ENCODE peak calls at places on chromosome 4, in eight cellular contexts. P, O, B, H, Y, S, T and W are unnamed samples.

GRCh38 chr4:141153751-141154510 is 20.7 kb upstream of the RNF150 start:
- DNase-seq in P (no peak), O (peak; percentile 36), B (no peak), H (peak; percentile 52), Y (peak; percentile 68), S (no peak), T (no peak), W (no peak)

GRCh38 chr4:80035336-80035735 is 37.7 kb downstream of the ANTXR2 start:
- DNase-seq in P (no peak), O (no peak), B (no peak), H (peak; percentile 41), Y (no peak), S (no peak), T (no peak), W (peak; percentile 26)

GRCh38 chr4:57064811-57065711 is 45.1 kb downstream of the IGFBP7 start:
- DNase-seq in P (no peak), O (peak; percentile 99), B (no peak), H (no peak), Y (peak; percentile 70), S (peak; percentile 23), T (no peak), W (no peak)

GRCh38 chr4:94532016-94532789 is 80.5 kb downstream of the PDLIM5 start:
- DNase-seq in P (no peak), O (peak; percentile 62), B (peak; percentile 36), H (no peak), Y (no peak), S (no peak), T (no peak), W (no peak)

GRCh38 chr4:169314906-169315305 is 44.1 kb upstream of the SH3RF1 start:
- DNase-seq in P (no peak), O (peak; percentile 67), B (peak; percentile 70), H (peak; percentile 58), Y (peak; percentile 21), S (peak; percentile 44), T (peak; percentile 32), W (no peak)

GRCh38 chr4:8201341-8201781 is 2.3 kb downstream of the SH3TC1 start:
- DNase-seq in P (no peak), O (no peak), B (no peak), H (no peak), Y (no peak), S (no peak), T (no peak), W (peak; percentile 80)

GRCh38 chr4:122826596-122827257 is at the start of gene FGF2:
- DNase-seq in P (peak; percentile 32), O (peak; percentile 77), B (peak; percentile 43), H (peak; percentile 71), Y (peak; percentile 80), S (peak; percentile 35), T (no peak), W (peak; percentile 26)

GRCh38 chr4:143335979-143336827 is 473 bp upstream of the GAB1 start:
- DNase-seq in P (peak; percentile 73), O (peak; percentile 90), B (peak; percentile 72), H (peak; percentile 93), Y (peak; percentile 93), S (peak; percentile 85), T (peak; percentile 55), W (peak; percentile 30)

GRCh38 chr4:153364061-153364460 is 19.6 kb downstream of the MND1 start:
- DNase-seq in P (no peak), O (peak; percentile 47), B (no peak), H (no peak), Y (no peak), S (no peak), T (no peak), W (no peak)

GRCh38 chr4:7381890-7382633 is 52.7 kb downstream of the PSAPL1 start:
- DNase-seq in P (no peak), O (no peak), B (no peak), H (no peak), Y (no peak), S (no peak), T (no peak), W (no peak)

GRCh38 chr4:96356591-96357360 is 516.9 kb downstream of the PDHA2 start:
- DNase-seq in P (no peak), O (peak; percentile 81), B (no peak), H (no peak), Y (no peak), S (no peak), T (no peak), W (no peak)

GRCh38 chr4:87853108-87853507 is 20.3 kb downstream of the MEPE start:
- DNase-seq in P (no peak), O (peak; percentile 41), B (peak; percentile 36), H (peak; percentile 41), Y (no peak), S (no peak), T (no peak), W (no peak)

GRCh38 chr4:120842046-120842445 is 80.5 kb downstream of the PRDM5 start:
- DNase-seq in P (no peak), O (peak; percentile 85), B (no peak), H (peak; percentile 73), Y (no peak), S (no peak), T (no peak), W (no peak)

GRCh38 chr4:153257966-153258365 is 53.7 kb downstream of the TRIM2 start:
- DNase-seq in P (no peak), O (no peak), B (no peak), H (no peak), Y (no peak), S (no peak), T (no peak), W (no peak)

GRCh38 chr4:104728380-104729122 is 233.9 kb upstream of the CXXC4 start:
- DNase-seq in P (no peak), O (peak; percentile 98), B (peak; percentile 75), H (no peak), Y (no peak), S (no peak), T (peak; percentile 96), W (no peak)

GRCh38 chr4:2284934-2285664 is 23.2 kb upstream of the MXD4 start:
- DNase-seq in P (no peak), O (peak; percentile 67), B (no peak), H (no peak), Y (peak; percentile 10), S (no peak), T (peak; percentile 32), W (no peak)

GRCh38 chr4:71732706-71733105 is 51.2 kb downstream of the GC start:
- DNase-seq in P (no peak), O (peak; percentile 45), B (peak; percentile 17), H (peak; percentile 60), Y (no peak), S (no peak), T (peak; percentile 25), W (no peak)

DNA sequence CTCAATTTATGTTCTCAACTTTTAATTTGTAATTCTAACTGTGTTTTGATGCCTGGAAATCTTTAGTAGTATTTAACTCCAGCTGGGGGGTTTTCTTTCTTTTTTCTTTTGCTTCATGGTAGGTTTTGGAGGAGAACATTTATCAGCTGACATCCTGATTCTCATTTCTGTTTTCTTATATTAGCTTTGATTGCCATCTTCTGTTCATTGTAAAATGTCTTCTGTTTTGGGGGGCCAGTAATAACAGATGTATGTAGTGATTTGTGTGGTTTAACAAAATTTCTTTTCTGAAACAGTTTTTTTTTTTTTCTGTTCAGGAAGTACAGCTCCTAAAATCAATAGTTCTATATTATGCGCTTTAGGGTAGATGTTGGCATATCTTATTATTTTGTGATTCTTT is 182.2 kb downstream of the GABRB1 start:
- DNase-seq in P (no peak), O (no peak), B (no peak), H (no peak), Y (no peak), S (no peak), T (no peak), W (no peak)
- TF ChIP-seq CTCF in P (no peak), O (no peak), B (no peak), H (no peak), Y (no peak), S (no peak), T (no peak), W (no peak)

GRCh38 chr4:17786567-17786966 is 5.1 kb upstream of the FAM184B start:
- DNase-seq in P (no peak), O (peak; percentile 56), B (no peak), H (no peak), Y (no peak), S (no peak), T (peak; percentile 44), W (peak; percentile 10)

GRCh38 chr4:17781831-17782287 is 438 bp upstream of the FAM184B start:
- DNase-seq in P (no peak), O (no peak), B (no peak), H (peak; percentile 13), Y (no peak), S (no peak), T (no peak), W (no peak)

GRCh38 chr4:17788956-17789355 is 7.5 kb upstream of the FAM184B start:
- DNase-seq in P (no peak), O (peak; percentile 66), B (no peak), H (no peak), Y (no peak), S (no peak), T (peak; percentile 21), W (no peak)

GRCh38 chr4:17787315-17787714 is 5.9 kb upstream of the FAM184B start:
- DNase-seq in P (no peak), O (peak; percentile 67), B (peak; percentile 30), H (no peak), Y (no peak), S (no peak), T (peak; percentile 39), W (no peak)

DNA sequence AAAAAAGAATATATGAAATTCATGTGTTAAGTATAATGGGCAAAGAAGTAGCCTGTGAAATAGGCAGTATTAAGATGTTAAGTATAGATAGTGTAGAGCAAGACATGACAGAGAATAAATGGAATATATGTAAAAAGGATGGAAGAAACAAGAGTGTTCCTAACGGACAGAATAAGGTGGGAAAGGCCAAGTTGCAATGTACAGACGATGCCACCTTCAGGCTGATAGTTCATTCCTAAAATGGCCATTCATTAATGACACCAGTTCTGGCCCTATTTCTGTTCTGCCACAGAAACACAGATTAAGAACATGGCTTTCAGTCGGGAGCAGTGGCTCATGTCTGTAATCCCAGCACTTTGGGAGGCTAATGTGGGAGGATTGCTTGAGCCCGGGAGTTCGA is 4.4 kb upstream of the FAM184B start:
- DNase-seq in P (no peak), O (no peak), B (no peak), H (no peak), Y (no peak), S (no peak), T (no peak), W (no peak)
- TF ChIP-seq CTCF in P (no peak), O (no peak), B (no peak), H (no peak), Y (no peak), S (no peak), T (no peak), W (no peak)

DNA sequence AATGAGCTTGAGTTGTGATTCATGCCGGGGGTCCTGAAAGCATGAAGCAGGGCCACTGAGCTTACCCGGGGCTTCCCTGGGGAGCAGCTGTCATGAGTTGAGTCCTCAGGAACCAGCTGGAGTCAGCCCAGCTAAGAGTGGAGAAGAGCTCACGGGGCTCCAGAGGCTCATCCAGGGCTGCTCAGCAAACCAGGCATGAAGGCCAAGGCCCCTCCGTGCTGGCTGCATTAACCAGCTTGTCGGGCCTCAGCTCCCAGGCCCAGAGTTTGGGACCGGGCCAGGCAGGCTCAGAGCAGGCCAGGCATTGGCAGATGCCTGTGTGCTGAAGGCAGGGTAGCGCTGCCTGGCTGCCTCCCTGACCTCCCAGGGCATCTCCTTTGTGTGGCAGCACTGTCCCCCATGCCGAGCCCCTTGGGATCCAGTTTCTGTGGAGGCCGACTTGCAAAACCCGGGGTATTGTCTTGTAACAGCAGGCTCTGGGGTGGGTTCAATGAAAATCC is 68.1 kb upstream of the MSX1 start:
- DNase-seq in P (no peak), O (peak; percentile 52), B (no peak), H (no peak), Y (no peak), S (no peak), T (no peak), W (no peak)
- TF ChIP-seq CTCF in P (no peak), O (no peak), B (no peak), H (no peak), Y (no peak), S (no peak), T (no peak), W (no peak)

GRCh38 chr4:5887011-5887360 is 5.9 kb downstream of the CRMP1 start:
- DNase-seq in P (no peak), O (no peak), B (no peak), H (no peak), Y (no peak), S (no peak), T (no peak), W (no peak)
- TF ChIP-seq CTCF in P (no peak), O (no peak), B (no peak), H (no peak), Y (no peak), S (no peak), T (no peak), W (no peak)